ENCODE peak calls at places on chromosome 9, in five cellular contexts. S, O, F, G and E are unnamed samples.

GRCh38 chr9:88590558-88591146 is 55.7 kb downstream of the NXNL2 start:
- DNase-seq in S (peak; percentile 40), F (no peak), O (no peak), G (no peak), E (no peak)

GRCh38 chr9:135795391-135795790 is 93.4 kb downstream of the KCNT1 start:
- DNase-seq in S (no peak), G (no peak), O (no peak), F (no peak), E (no peak)

GRCh38 chr9:38046669-38047300 is 22.2 kb downstream of the SHB start:
- DNase-seq in S (no peak), F (peak; percentile 92), O (no peak), G (no peak), E (peak; percentile 58)

GRCh38 chr9:105435453-105435852 is 12.4 kb upstream of the FSD1L start:
- DNase-seq in O (no peak), G (no peak), S (no peak), F (no peak), E (no peak)

GRCh38 chr9:82939451-82939850 is 123.5 kb downstream of the RASEF start:
- DNase-seq in G (no peak), F (peak; percentile 90), S (no peak), O (no peak), E (no peak)

GRCh38 chr9:5608298-5609254 is 20.3 kb upstream of the RIC1 start:
- DNase-seq in F (peak; percentile 38), S (no peak), G (no peak), O (no peak), E (no peak)

GRCh38 chr9:113753398-113754119 is 122.5 kb upstream of the ZNF618 start:
- DNase-seq in G (no peak), O (no peak), F (no peak), S (no peak), E (no peak)

GRCh38 chr9:78408388-78408787 is 111.5 kb downstream of the PSAT1 start:
- DNase-seq in O (no peak), F (no peak), G (no peak), S (no peak), E (no peak)

GRCh38 chr9:104092192-104092591 is 1.9 kb upstream of the SMC2 start:
- DNase-seq in S (no peak), G (no peak), O (no peak), F (no peak), E (no peak)

GRCh38 chr9:121055642-121056143 is 5.6 kb upstream of the C5 start:
- DNase-seq in O (no peak), G (no peak), S (peak; percentile 54), F (peak; percentile 7), E (no peak)

GRCh38 chr9:130535818-130536521 is 43.4 kb upstream of the FUBP3 start:
- DNase-seq in S (no peak), O (peak; percentile 25), G (peak; percentile 94), F (peak; percentile 17), E (no peak)